ENCODE peak calls at places on chromosomes 11 and 22, in five cellular contexts. T is HTR-8/SVneo; Z is activated CD4-positive, alpha-beta T cell treated with anti-CD3 and anti-CD28 coated beads for 4 hours; Y is HFF-Myc; A is amniotic epithelial cell. M is an unnamed sample.

GRCh38 chr22:50115693-50116092 is 25.9 kb downstream of the MOV10L1 start:
- DNase-seq in T (no peak), Z (no peak), Y (no peak), A (peak), M (no peak)

GRCh38 chr11:116300252-116300651 is 472.5 kb downstream of the BUD13 start:
- DNase-seq in T (no peak), Z (no peak), Y (no peak), A (no peak), M (no peak)

GRCh38 chr11:12109591-12110196 is 696 bp upstream of the MICAL2 start:
- DNase-seq in T (no peak), Z (peak), Y (no peak), A (no peak), M (no peak)

GRCh38 chr11:75371930-75372876 is 20.7 kb upstream of the ARRB1 start:
- DNase-seq in T (no peak), Z (no peak), Y (no peak), A (no peak), M (no peak)

GRCh38 chr11:112771847-112772246 is 189.4 kb upstream of the NCAM1 start:
- DNase-seq in T (no peak), Z (no peak), Y (no peak), A (no peak), M (no peak)

GRCh38 chr11:67345949-67346819 is 7.2 kb downstream of the POLD4 start:
- DNase-seq in T (no peak), Z (no peak), Y (no peak), A (peak), M (no peak)

GRCh38 chr22:33299245-33299956 is 241.2 kb upstream of the SYN3 start:
- DNase-seq in T (no peak), Z (no peak), Y (no peak), A (no peak), M (no peak)

GRCh38 chr22:48580481-48580970 is 1247.1 kb downstream of the BRD1 start:
- DNase-seq in T (no peak), Z (no peak), Y (no peak), A (no peak), M (no peak)

GRCh38 chr22:27554106-27554814 is 247.3 kb downstream of the MN1 start:
- DNase-seq in T (no peak), Z (no peak), Y (no peak), A (peak), M (no peak)

GRCh38 chr22:35752833-35753189 is 35.1 kb downstream of the APOL5 start:
- DNase-seq in T (no peak), Z (no peak), Y (no peak), A (no peak), M (no peak)

GRCh38 chr11:87338046-87338639 is 300.4 kb downstream of the TMEM135 start:
- DNase-seq in T (no peak), Z (no peak), Y (no peak), A (peak), M (no peak)

GRCh38 chr22:42932857-42933782 is 76.0 kb upstream of the ARFGAP3 start:
- DNase-seq in T (no peak), Z (peak), Y (no peak), A (no peak), M (no peak)

GRCh38 chr22:36914383-36914752 is 940 bp downstream of the CSF2RB start:
- DNase-seq in T (no peak), Z (no peak), Y (no peak), A (no peak), M (no peak)

GRCh38 chr11:76769071-76769560 is 14.0 kb upstream of the TSKU start:
- DNase-seq in T (no peak), Z (no peak), Y (no peak), A (peak), M (no peak)

GRCh38 chr11:63032451-63032850 is 16.8 kb upstream of the SLC22A8 start:
- DNase-seq in T (no peak), Z (no peak), Y (no peak), A (no peak), M (no peak)

GRCh38 chr11:69215784-69216415 is 60.2 kb downstream of the SMIM38 start:
- DNase-seq in T (no peak), Z (no peak), Y (no peak), A (no peak), M (no peak)

GRCh38 chr11:130829801-130830562 is 86.3 kb downstream of the SNX19 start:
- DNase-seq in T (no peak), Z (no peak), Y (no peak), A (no peak), M (no peak)

GRCh38 chr11:46457659-46458058 is 66.1 kb upstream of the CHRM4 start:
- DNase-seq in T (no peak), Z (no peak), Y (no peak), A (peak), M (no peak)

GRCh38 chr22:24510694-24511625 is 15.8 kb downstream of the UPB1 start:
- DNase-seq in T (no peak), Z (no peak), Y (no peak), A (peak), M (no peak)

GRCh38 chr22:30626413-30626812 is 9.2 kb upstream of the SLC35E4 start:
- DNase-seq in T (no peak), Z (no peak), Y (no peak), A (no peak), M (no peak)

GRCh38 chr11:62799486-62799885 is 5.8 kb downstream of the NXF1 start:
- DNase-seq in T (no peak), Z (no peak), Y (no peak), A (no peak), M (no peak)

GRCh38 chr11:35486934-35487333 is 38.5 kb downstream of the PAMR1 start:
- DNase-seq in T (no peak), Z (no peak), Y (no peak), A (no peak), M (no peak)

GRCh38 chr11:108498816-108499408 is 728 bp upstream of the POGLUT3 start:
- DNase-seq in T (no peak), Z (no peak), Y (no peak), A (no peak), M (no peak)

GRCh38 chr22:43346521-43346929 is 3.4 kb upstream of the SCUBE1 start:
- DNase-seq in T (peak), Z (peak), Y (no peak), A (peak), M (no peak)

GRCh38 chr11:35007277-35007676 is 90.9 kb downstream of the PDHX start:
- DNase-seq in T (no peak), Z (no peak), Y (no peak), A (no peak), M (no peak)

GRCh38 chr11:19258651-19259230 is 18.0 kb upstream of the E2F8 start:
- DNase-seq in T (no peak), Z (no peak), Y (no peak), A (no peak), M (no peak)

GRCh38 chr11:60890696-60891095 is 15.7 kb downstream of the PRPF19 start:
- DNase-seq in T (no peak), Z (no peak), Y (no peak), A (no peak), M (no peak)

GRCh38 chr22:29873943-29874342 is 9.0 kb upstream of the MTMR3 start:
- DNase-seq in T (no peak), Z (no peak), Y (no peak), A (no peak), M (no peak)

GRCh38 chr11:72719144-72719543 is 33.1 kb downstream of the ARAP1 start:
- DNase-seq in T (no peak), Z (no peak), Y (no peak), A (peak), M (no peak)

GRCh38 chr22:50047346-50047745 is 10.8 kb downstream of the TTLL8 start:
- DNase-seq in T (no peak), Z (no peak), Y (no peak), A (no peak), M (no peak)

GRCh38 chr22:49954354-49954753 is 6.2 kb upstream of the PIM3 start:
- DNase-seq in T (no peak), Z (no peak), Y (no peak), A (no peak), M (no peak)

GRCh38 chr11:133927690-133928627 is 28.8 kb downstream of the IGSF9B start:
- DNase-seq in T (peak), Z (peak), Y (no peak), A (peak), M (no peak)

GRCh38 chr11:64762277-64762915 is 2.6 kb upstream of the PYGM start:
- DNase-seq in T (no peak), Z (no peak), Y (no peak), A (no peak), M (no peak)

GRCh38 chr11:132028380-132029240 is 658.2 kb downstream of the NTM start:
- DNase-seq in T (no peak), Z (no peak), Y (peak), A (peak), M (no peak)

GRCh38 chr11:32838505-32839274 is 9.0 kb downstream of the PRRG4 start:
- DNase-seq in T (no peak), Z (no peak), Y (no peak), A (peak), M (no peak)

GRCh38 chr11:12061851-12062560 is 48.4 kb upstream of the MICAL2 start:
- DNase-seq in T (no peak), Z (no peak), Y (no peak), A (no peak), M (no peak)

GRCh38 chr11:57493507-57494503 is 21.7 kb downstream of the SLC43A1 start:
- DNase-seq in T (peak), Z (peak), Y (no peak), A (peak), M (no peak)

GRCh38 chr22:35422145-35422544 is 22.2 kb downstream of the MCM5 start:
- DNase-seq in T (no peak), Z (no peak), Y (no peak), A (no peak), M (no peak)